ENCODE peak calls at places on chromosomes 2 and 18, in four cellular contexts. One of them, this sample, is unnamed.

GRCh38 chr2:24174851-24175277 is at the start of gene FAM228A:
- DNase-seq in uterus: no peak
- DNase-seq in breast epithelium: no peak
- DNase-seq in right lobe of liver: no peak
- DNase-seq in this sample: no peak

GRCh38 chr2:174761837-174762236 is 2.4 kb downstream of the CHRNA1 start:
- DNase-seq in uterus: no peak
- DNase-seq in breast epithelium: no peak
- DNase-seq in right lobe of liver: no peak
- DNase-seq in this sample: no peak

GRCh38 chr2:11680181-11680900 is 10.3 kb upstream of the NTSR2 start:
- DNase-seq in uterus: no peak
- DNase-seq in breast epithelium: no peak
- DNase-seq in right lobe of liver: no peak
- DNase-seq in this sample: no peak

GRCh38 chr2:228658998-228659397 is 477.5 kb upstream of the SPHKAP start:
- DNase-seq in right lobe of liver: no peak
- DNase-seq in breast epithelium: no peak
- DNase-seq in uterus: no peak
- DNase-seq in this sample: no peak

GRCh38 chr2:24049485-24050021 is at the start of gene FKBP1B:
- DNase-seq in uterus: peak
- DNase-seq in right lobe of liver: peak
- DNase-seq in breast epithelium: no peak
- DNase-seq in this sample: peak

GRCh38 chr2:74894261-74895030 is 60.5 kb downstream of the HK2 start:
- DNase-seq in right lobe of liver: no peak
- DNase-seq in breast epithelium: no peak
- DNase-seq in uterus: no peak
- DNase-seq in this sample: no peak

GRCh38 chr2:233082222-233082933 is 22.2 kb downstream of the INPP5D start:
- DNase-seq in uterus: no peak
- DNase-seq in breast epithelium: peak
- DNase-seq in right lobe of liver: peak
- DNase-seq in this sample: no peak

GRCh38 chr2:187470698-187471097 is 22.6 kb upstream of the CALCRL start:
- DNase-seq in uterus: no peak
- DNase-seq in right lobe of liver: no peak
- DNase-seq in breast epithelium: no peak
- DNase-seq in this sample: no peak

GRCh38 chr2:43222472-43223146 is 3.8 kb downstream of the ZFP36L2 start:
- DNase-seq in breast epithelium: no peak
- DNase-seq in uterus: no peak
- DNase-seq in right lobe of liver: no peak
- DNase-seq in this sample: no peak

GRCh38 chr2:6913415-6914157 is 3.6 kb upstream of the RNF144A start:
- DNase-seq in uterus: no peak
- DNase-seq in right lobe of liver: no peak
- DNase-seq in breast epithelium: no peak
- DNase-seq in this sample: no peak

GRCh38 chr18:79507076-79507545 is 111.4 kb downstream of the NFATC1 start:
- DNase-seq in breast epithelium: peak
- DNase-seq in right lobe of liver: peak
- DNase-seq in uterus: peak
- DNase-seq in this sample: peak

GRCh38 chr18:13268035-13268700 is 49.6 kb downstream of the LDLRAD4 start:
- DNase-seq in breast epithelium: no peak
- DNase-seq in uterus: peak
- DNase-seq in right lobe of liver: no peak
- DNase-seq in this sample: no peak

GRCh38 chr2:201500534-201500933 is 49.0 kb downstream of the STRADB start:
- DNase-seq in breast epithelium: no peak
- DNase-seq in right lobe of liver: no peak
- DNase-seq in uterus: no peak
- DNase-seq in this sample: no peak

GRCh38 chr2:119821266-119821665 is 61.5 kb downstream of the PTPN4 start:
- DNase-seq in uterus: no peak
- DNase-seq in breast epithelium: no peak
- DNase-seq in right lobe of liver: no peak
- DNase-seq in this sample: no peak

GRCh38 chr2:101328474-101329007 is 20.0 kb upstream of the RNF149 start:
- DNase-seq in breast epithelium: no peak
- DNase-seq in right lobe of liver: no peak
- DNase-seq in uterus: no peak
- DNase-seq in this sample: no peak

GRCh38 chr2:180723712-180724111 is 256.7 kb upstream of the UBE2E3 start:
- DNase-seq in right lobe of liver: no peak
- DNase-seq in uterus: no peak
- DNase-seq in breast epithelium: no peak
- DNase-seq in this sample: no peak

GRCh38 chr2:219844756-219845155 is 217.3 kb downstream of the SLC4A3 start:
- DNase-seq in uterus: no peak
- DNase-seq in breast epithelium: no peak
- DNase-seq in right lobe of liver: no peak
- DNase-seq in this sample: no peak

GRCh38 chr18:58321986-58322385 is 278.0 kb downstream of the NEDD4L start:
- DNase-seq in breast epithelium: no peak
- DNase-seq in uterus: peak
- DNase-seq in right lobe of liver: peak
- DNase-seq in this sample: peak

GRCh38 chr2:133812826-133813617 is 244.8 kb upstream of the NCKAP5 start:
- DNase-seq in right lobe of liver: no peak
- DNase-seq in uterus: no peak
- DNase-seq in breast epithelium: no peak
- DNase-seq in this sample: no peak

GRCh38 chr2:217851191-217852020 is 151.4 kb downstream of the TNS1 start:
- DNase-seq in uterus: peak
- DNase-seq in breast epithelium: no peak
- DNase-seq in right lobe of liver: no peak
- DNase-seq in this sample: peak

GRCh38 chr2:44674473-44675299 is 266.8 kb upstream of the SIX3 start:
- DNase-seq in breast epithelium: no peak
- DNase-seq in uterus: no peak
- DNase-seq in right lobe of liver: no peak
- DNase-seq in this sample: no peak

GRCh38 chr2:214311931-214312749 is 98.7 kb upstream of the VWC2L start:
- DNase-seq in right lobe of liver: no peak
- DNase-seq in breast epithelium: no peak
- DNase-seq in uterus: no peak
- DNase-seq in this sample: no peak

DNA sequence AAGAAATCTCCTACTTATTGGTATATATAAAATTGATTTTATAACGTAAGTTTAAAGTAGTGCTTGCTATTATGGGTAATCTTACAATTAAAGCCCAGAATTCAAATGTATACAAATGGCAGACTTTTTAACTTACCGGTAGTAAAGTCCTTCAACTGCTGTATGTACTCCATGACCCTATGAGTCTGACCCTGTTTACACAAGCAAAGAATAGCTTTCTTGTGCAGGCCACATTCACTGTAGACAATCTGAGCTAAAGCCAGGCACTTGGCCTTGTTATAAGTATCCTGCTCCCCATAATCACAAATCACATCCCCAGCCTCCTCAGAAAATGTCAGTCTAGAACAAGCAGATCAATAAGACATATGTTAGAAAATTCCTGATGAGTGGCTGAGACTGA is 51.7 kb downstream of the CLHC1 start:
- DNase-seq in uterus: no peak
- DNase-seq in breast epithelium: no peak
- DNase-seq in right lobe of liver: no peak
- DNase-seq in this sample: no peak
- TF ChIP-seq CTCF in uterus: no peak
- TF ChIP-seq CTCF in breast epithelium: no peak
- TF ChIP-seq CTCF in right lobe of liver: no peak
- TF ChIP-seq CTCF in this sample: no peak

GRCh38 chr2:213152065-213152794 is 818 bp upstream of the IKZF2 start:
- DNase-seq in right lobe of liver: peak
- DNase-seq in uterus: peak
- DNase-seq in breast epithelium: peak
- DNase-seq in this sample: peak
- TF ChIP-seq CTCF in right lobe of liver: peak
- TF ChIP-seq CTCF in uterus: peak
- TF ChIP-seq CTCF in breast epithelium: peak
- TF ChIP-seq CTCF in this sample: peak

DNA sequence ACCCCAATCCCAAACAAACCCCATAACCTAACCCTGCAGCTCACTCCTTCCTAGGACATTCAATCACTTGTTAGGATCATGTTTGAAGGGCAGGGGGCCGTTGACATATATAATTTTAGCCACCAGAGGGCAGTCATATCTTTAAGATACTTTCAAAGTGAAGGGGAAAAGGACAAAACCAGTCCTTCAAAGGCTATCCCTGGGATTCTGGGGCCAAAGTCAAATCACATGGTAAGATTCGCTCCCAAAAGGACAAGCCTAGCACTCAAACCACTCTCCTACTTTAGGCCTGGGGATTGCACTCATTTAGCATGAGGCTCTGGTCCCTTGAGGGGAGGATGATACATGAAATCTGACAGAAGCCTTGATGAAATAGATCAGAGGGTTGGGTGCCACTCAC is 44.6 kb downstream of the HAUS1 start:
- DNase-seq in breast epithelium: no peak
- DNase-seq in right lobe of liver: peak
- DNase-seq in uterus: peak
- DNase-seq in this sample: no peak
- TF ChIP-seq CTCF in breast epithelium: peak
- TF ChIP-seq CTCF in right lobe of liver: peak
- TF ChIP-seq CTCF in uterus: peak
- TF ChIP-seq CTCF in this sample: peak

GRCh38 chr2:64653174-64654062 is at the start of gene SERTAD2:
- DNase-seq in uterus: peak
- DNase-seq in right lobe of liver: peak
- DNase-seq in breast epithelium: peak
- DNase-seq in this sample: peak
- TF ChIP-seq CTCF in uterus: no peak
- TF ChIP-seq CTCF in right lobe of liver: no peak
- TF ChIP-seq CTCF in breast epithelium: no peak
- TF ChIP-seq CTCF in this sample: no peak

GRCh38 chr2:151777487-151777886 is 43.2 kb upstream of the NEB start:
- DNase-seq in breast epithelium: no peak
- DNase-seq in uterus: no peak
- DNase-seq in right lobe of liver: no peak
- DNase-seq in this sample: no peak
- TF ChIP-seq CTCF in breast epithelium: no peak
- TF ChIP-seq CTCF in uterus: no peak
- TF ChIP-seq CTCF in right lobe of liver: no peak
- TF ChIP-seq CTCF in this sample: no peak

This sample was measured in psoas muscle.